ENCODE peak calls at places on chromosomes 6 and 20, in six cellular contexts. L is HT1080; W is activated CD8-positive, alpha-beta memory T cell treated with anti-CD3 and anti-CD28 coated beads for 1 hour; H is thoracic aorta; G is effector CD4-positive, alpha-beta T cell; Y is GM03348. F is an unnamed sample.

GRCh38 chr6:37141291-37142046 is 28.5 kb upstream of the PIM1 start:
- DNase-seq in H (no peak), W (no peak), G (no peak), L (no peak), Y (peak; percentile 54), F (no peak)

GRCh38 chr20:38952153-38952552 is 10.0 kb upstream of the DHX35 start:
- DNase-seq in L (no peak), W (no peak), Y (no peak), H (no peak), G (no peak), F (no peak)

GRCh38 chr20:20491110-20491783 is 123.3 kb downstream of the INSM1 start:
- DNase-seq in G (no peak), Y (peak; percentile 33), L (peak; percentile 8), W (no peak), H (no peak), F (no peak)

GRCh38 chr6:138577151-138577915 is 78.0 kb upstream of the NHSL1 start:
- DNase-seq in G (no peak), L (peak; percentile 29), W (no peak), Y (no peak), H (no peak), F (no peak)

GRCh38 chr6:107666084-107666981 is 157.8 kb downstream of the SCML4 start:
- DNase-seq in W (no peak), Y (no peak), H (no peak), G (no peak), L (peak; percentile 50), F (no peak)

GRCh38 chr20:49945306-49945700 is 9.1 kb downstream of the RNF114 start:
- DNase-seq in Y (no peak), H (no peak), W (no peak), G (no peak), L (no peak), F (no peak)

GRCh38 chr20:40868568-40869223 is 159.9 kb upstream of the TOP1 start:
- DNase-seq in Y (peak; percentile 81), G (no peak), L (peak; percentile 43), H (peak; percentile 4), W (no peak), F (no peak)

GRCh38 chr6:15534970-15535369 is 127.9 kb downstream of the DTNBP1 start:
- DNase-seq in H (no peak), L (no peak), W (no peak), Y (no peak), G (no peak), F (no peak)

GRCh38 chr20:41072099-41072798 is 43.6 kb downstream of the TOP1 start:
- DNase-seq in G (no peak), W (no peak), L (peak; percentile 86), H (peak; percentile 14), Y (peak; percentile 75), F (peak; percentile 75)

GRCh38 chr6:147117580-147117979 is 86.6 kb upstream of the STXBP5 start:
- DNase-seq in W (no peak), Y (peak; percentile 20), L (peak; percentile 23), H (no peak), G (no peak), F (no peak)

F was measured in HTR-8/SVneo.